ENCODE peak calls at places on chromosomes 13 and 19, in five cellular contexts. I is stimulated activated CD8-positive, alpha-beta memory T cell treated with anti-CD3 and anti-CD28 coated beads, Interleukin-4, amount 100 ng/mL, for 1 hour; L is foreskin fibroblast; E is right cardiac atrium; Q is occipital lobe. B is an unnamed sample.

GRCh38 chr13:65606622-65607021 is 1623.5 kb downstream of the PCDH9 start:
- DNase-seq in E (no peak), I (no peak), Q (no peak), L (no peak), B (no peak)

GRCh38 chr19:31330761-31331160 is 18.5 kb downstream of the TSHZ3 start:
- DNase-seq in E (no peak), L (no peak), Q (no peak), I (no peak), B (no peak)

GRCh38 chr19:1574354-1574753 is 6.2 kb upstream of the MEX3D start:
- DNase-seq in Q (no peak), L (no peak), E (no peak), I (no peak), B (no peak)

GRCh38 chr19:39401549-39402416 is 4.9 kb upstream of the ZFP36 start:
- DNase-seq in Q (peak), I (no peak), E (peak), L (peak), B (no peak)

GRCh38 chr19:23436318-23436717 is 41.0 kb upstream of the ZNF91 start:
- DNase-seq in Q (no peak), L (no peak), E (no peak), I (no peak), B (no peak)

GRCh38 chr13:89897681-89898080 is 1449.8 kb upstream of the MIR17HG start:
- DNase-seq in I (no peak), Q (no peak), L (no peak), E (no peak), B (no peak)

GRCh38 chr19:34600366-34600765 is 76.6 kb downstream of the SCGB2B2 start:
- DNase-seq in E (no peak), L (no peak), Q (no peak), I (no peak), B (no peak)

GRCh38 chr13:50318887-50319286 is 303.6 kb downstream of the KCNRG start:
- DNase-seq in I (no peak), Q (no peak), E (no peak), L (no peak), B (no peak)

GRCh38 chr13:83995930-83996329 is 113.7 kb upstream of the SLITRK1 start:
- DNase-seq in L (no peak), I (no peak), Q (no peak), E (no peak), B (no peak)

GRCh38 chr19:1837625-1838105 is 10.6 kb downstream of the REXO1 start:
- DNase-seq in E (no peak), Q (no peak), L (no peak), I (no peak), B (no peak)

GRCh38 chr13:36131931-36132297 is 732 bp upstream of the DCLK1 start:
- DNase-seq in Q (peak), I (no peak), L (no peak), E (peak), B (no peak)

GRCh38 chr13:31053098-31053497 is 108.6 kb downstream of the HSPH1 start:
- DNase-seq in Q (no peak), E (no peak), I (no peak), L (no peak), B (no peak)

GRCh38 chr19:10289836-10290438 is at the start of gene ICAM5:
- DNase-seq in I (no peak), E (no peak), L (no peak), Q (peak), B (no peak)

GRCh38 chr13:48977973-48978372 is 2.3 kb downstream of the FNDC3A start:
- DNase-seq in E (no peak), L (peak), Q (no peak), I (no peak), B (no peak)

GRCh38 chr13:34523401-34523800 is 418.7 kb upstream of the NBEA start:
- DNase-seq in E (no peak), Q (no peak), I (no peak), L (no peak), B (no peak)

GRCh38 chr19:55386515-55386947 is 799 bp downstream of the RPL28 start:
- DNase-seq in I (no peak), E (no peak), L (no peak), Q (no peak), B (no peak)

GRCh38 chr13:75217949-75218348 is 264.0 kb downstream of the TBC1D4 start:
- DNase-seq in Q (no peak), E (no peak), I (no peak), L (peak), B (no peak)

GRCh38 chr19:12723383-12723642 is 419 bp downstream of the TNPO2 start:
- DNase-seq in I (no peak), L (no peak), Q (no peak), E (no peak), B (no peak)

GRCh38 chr19:52603558-52604207 is 33.6 kb downstream of the ZNF701 start:
- DNase-seq in E (no peak), I (no peak), Q (no peak), L (peak), B (no peak)

GRCh38 chr19:11018179-11018578 is 57.3 kb downstream of the SMARCA4 start:
- DNase-seq in I (no peak), L (peak), E (no peak), Q (no peak), B (no peak)

GRCh38 chr13:111937763-111938375 is 129.1 kb upstream of the SOX1 start:
- DNase-seq in I (no peak), E (no peak), Q (no peak), L (no peak), B (no peak)

GRCh38 chr13:49731766-49732165 is 40.5 kb upstream of the EBPL start:
- DNase-seq in L (peak), E (no peak), I (no peak), Q (no peak), B (no peak)

GRCh38 chr19:36255316-36255715 is 40.4 kb downstream of the ZNF146 start:
- DNase-seq in L (no peak), Q (no peak), E (no peak), I (no peak), B (no peak)

GRCh38 chr19:39329948-39330347 is 5.9 kb downstream of the GMFG start:
- DNase-seq in E (no peak), Q (no peak), L (no peak), I (no peak), B (no peak)

GRCh38 chr13:53074119-53074518 is 45.5 kb downstream of the OLFM4 start:
- DNase-seq in Q (no peak), I (no peak), E (no peak), L (no peak), B (no peak)

GRCh38 chr19:17752865-17753639 is 1.8 kb downstream of the FCHO1 start:
- DNase-seq in I (no peak), E (no peak), Q (no peak), L (no peak), B (no peak)